ENCODE peak calls at places on chromosomes 1 and 21, in seven cellular contexts. Q is HCT116, J is SK-N-SH, X is K562, L is GM12878, E is H1, C is HepG2. D is an unnamed sample.
A peak's percentile ranks its signal among the peaks of the same experiment; 100 is the strongest.

GRCh38 chr21:38811257-38811656 is 5.5 kb downstream of the ETS2 start:
- DNase-seq in C (no peak), Q (no peak), L (no peak), J (no peak), X (no peak), E (no peak), D (no peak)

GRCh38 chr1:59516881-59517280 is 220.0 kb downstream of the FGGY start:
- DNase-seq in E (no peak), J (no peak), L (no peak), X (no peak), C (no peak), Q (no peak), D (no peak)

GRCh38 chr1:223628233-223628632 is 37.3 kb downstream of the CAPN8 start:
- DNase-seq in C (peak; percentile 50), L (no peak), Q (peak; percentile 54), J (peak; percentile 65), X (peak; percentile 91), E (peak; percentile 10), D (no peak)

GRCh38 chr1:10007161-10007560 is 10.1 kb downstream of the RBP7 start:
- DNase-seq in Q (no peak), E (no peak), L (no peak), J (no peak), C (no peak), X (no peak), D (no peak)

GRCh38 chr1:90370696-90371095 is 346.4 kb downstream of the BARHL2 start:
- DNase-seq in Q (no peak), E (no peak), X (no peak), L (no peak), C (no peak), J (no peak), D (no peak)

GRCh38 chr1:64495878-64496277 is 25.9 kb downstream of the CACHD1 start:
- DNase-seq in X (no peak), C (no peak), E (no peak), J (no peak), Q (no peak), L (no peak), D (no peak)

GRCh38 chr1:85943526-85943925 is 213.0 kb downstream of the COL24A1 start:
- DNase-seq in C (no peak), Q (no peak), L (no peak), J (no peak), E (no peak), X (no peak), D (no peak)

GRCh38 chr1:77057994-77058585 is 161.1 kb downstream of the PIGK start:
- DNase-seq in J (no peak), E (no peak), C (no peak), Q (no peak), L (no peak), X (no peak), D (no peak)

GRCh38 chr1:29655945-29656866 is 419.9 kb downstream of the PTPRU start:
- DNase-seq in X (peak; percentile 41), E (no peak), Q (no peak), C (no peak), L (no peak), J (peak; percentile 53), D (no peak)

GRCh38 chr1:62746086-62746808 is 37.7 kb upstream of the ATG4C start:
- DNase-seq in C (peak; percentile 48), E (no peak), L (no peak), Q (peak; percentile 31), J (peak; percentile 56), X (no peak), D (peak; percentile 51)

GRCh38 chr1:44534771-44535170 is 129.7 kb downstream of the RNF220 start:
- DNase-seq in L (no peak), E (no peak), C (no peak), X (no peak), Q (no peak), J (no peak), D (no peak)

GRCh38 chr1:116571215-116571919 is 541 bp upstream of the CD58 start:
- DNase-seq in J (peak; percentile 49), X (no peak), E (no peak), C (no peak), Q (no peak), L (no peak), D (no peak)

GRCh38 chr1:90959352-90960206 is 62.3 kb downstream of the ZNF644 start:
- DNase-seq in C (peak; percentile 74), J (no peak), L (no peak), Q (no peak), E (no peak), X (no peak), D (peak; percentile 4)

GRCh38 chr1:24558902-24559791 is 3.3 kb downstream of the NCMAP start:
- DNase-seq in C (peak; percentile 89), Q (peak; percentile 48), J (peak; percentile 88), E (no peak), L (no peak), X (no peak), D (peak; percentile 42)

GRCh38 chr1:34865573-34865972 is 6.0 kb upstream of the SMIM12 start:
- DNase-seq in E (no peak), X (no peak), C (no peak), J (peak; percentile 44), Q (no peak), L (no peak), D (no peak)

GRCh38 chr21:31132574-31133242 is 94.4 kb upstream of the KRTAP19-8 start:
- DNase-seq in E (no peak), L (peak; percentile 93), C (no peak), Q (no peak), J (no peak), X (no peak), D (no peak)

GRCh38 chr21:22743085-22743484 is 1744.9 kb downstream of the NCAM2 start:
- DNase-seq in X (no peak), L (no peak), Q (no peak), C (no peak), J (peak; percentile 39), E (no peak), D (no peak)

GRCh38 chr1:37037675-37038074 is 3.4 kb upstream of the GRIK3 start:
- DNase-seq in L (no peak), Q (no peak), C (no peak), X (no peak), E (no peak), J (no peak), D (no peak)

GRCh38 chr1:25694167-25694566 is 77.6 kb downstream of the MAN1C1 start:
- DNase-seq in E (no peak), L (no peak), J (no peak), C (no peak), Q (no peak), X (no peak), D (no peak)

GRCh38 chr21:45511661-45512431 is 30.4 kb downstream of the SLC19A1 start:
- DNase-seq in X (no peak), L (no peak), C (no peak), Q (no peak), E (no peak), J (no peak), D (no peak)

GRCh38 chr1:32246888-32247273 is at the start of gene FAM167B:
- DNase-seq in C (no peak), J (no peak), Q (no peak), E (no peak), X (no peak), L (no peak), D (no peak)

GRCh38 chr1:6049419-6049818 is 3.7 kb downstream of the KCNAB2 start:
- DNase-seq in Q (no peak), L (no peak), X (no peak), E (no peak), C (no peak), J (no peak), D (no peak)

GRCh38 chr1:6045561-6045960 is at the start of gene KCNAB2:
- DNase-seq in L (no peak), X (no peak), E (no peak), C (peak; percentile 48), Q (no peak), J (no peak), D (no peak)

GRCh38 chr1:6045110-6045502 is 582 bp upstream of the KCNAB2 start:
- DNase-seq in X (no peak), Q (no peak), J (no peak), C (no peak), L (no peak), E (no peak), D (no peak)

GRCh38 chr1:6051423-6051822 is 5.7 kb downstream of the KCNAB2 start:
- DNase-seq in X (no peak), Q (no peak), L (no peak), J (no peak), E (no peak), C (no peak), D (no peak)

GRCh38 chr1:6048179-6048867 is 2.6 kb downstream of the KCNAB2 start:
- DNase-seq in Q (no peak), E (no peak), J (peak; percentile 87), X (no peak), L (no peak), C (no peak), D (no peak)
- TF ChIP-seq SIN3A in Q (no peak), E (no peak), J (no peak), X (no peak), L (no peak), C (no peak), D (no peak)

GRCh38 chr1:242886137-242886536 is 361.6 kb upstream of the PLD5 start:
- DNase-seq in X (no peak), E (no peak), Q (no peak), J (no peak), L (no peak), C (peak; percentile 15), D (no peak)

DNA sequence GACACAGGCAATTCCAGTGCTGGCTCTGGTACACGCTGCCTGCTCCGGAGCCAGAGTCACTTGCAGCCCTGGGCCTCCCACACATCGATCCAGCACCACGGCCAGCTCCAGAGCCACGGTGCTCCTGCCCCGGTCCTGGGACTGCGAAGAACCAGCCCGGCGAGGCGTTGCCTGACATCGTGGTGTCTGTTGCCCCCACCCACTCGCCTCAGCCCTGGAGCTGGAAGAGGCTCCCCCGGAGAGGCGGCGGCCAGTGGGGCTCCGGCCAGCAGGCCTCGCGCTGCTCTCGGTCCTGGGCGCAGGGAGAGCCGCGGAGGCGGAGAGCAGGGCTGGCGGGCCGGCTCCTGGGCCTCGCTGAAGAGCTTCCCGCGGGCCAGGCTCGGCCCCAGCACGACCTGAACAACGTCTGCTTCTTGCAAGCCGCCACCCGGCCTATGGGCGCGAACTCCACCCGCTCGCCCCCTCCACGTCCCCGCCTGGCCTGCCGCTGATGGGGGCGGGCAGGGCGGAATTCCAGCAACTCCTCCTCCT is 364.8 kb downstream of the CEP170 start:
- DNase-seq in J (no peak), X (no peak), C (no peak), E (peak; percentile 51), Q (no peak), L (no peak), D (no peak)
- TF ChIP-seq SIN3A in J (no peak), X (no peak), C (no peak), E (peak; percentile 69), Q (no peak), L (no peak), D (no peak)

DNA sequence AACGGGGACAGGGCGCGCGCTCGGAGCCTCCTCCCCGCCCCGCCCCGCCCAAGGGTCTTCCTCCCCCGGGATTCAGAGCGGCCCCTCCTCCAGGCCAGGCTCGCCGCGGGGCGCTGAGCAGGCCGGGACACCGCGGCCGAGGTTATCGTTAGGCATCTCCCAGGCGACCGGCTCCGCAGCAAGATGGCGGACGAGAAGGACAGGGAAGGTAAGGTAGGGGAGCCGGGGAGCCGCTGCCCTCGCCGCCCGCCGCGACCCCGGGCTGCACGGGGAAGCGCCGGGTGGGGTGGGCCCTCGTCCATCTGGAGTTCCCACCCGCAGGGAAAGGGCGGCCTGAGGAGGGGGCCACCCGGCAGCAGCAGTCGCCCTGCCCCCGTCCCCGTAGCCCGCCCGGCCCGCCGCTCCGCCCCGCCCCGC is 105.9 kb upstream of the HNRNPU start:
- DNase-seq in L (no peak), X (peak; percentile 92), J (peak; percentile 82), E (no peak), C (peak; percentile 77), Q (peak; percentile 42), D (no peak)
- TF ChIP-seq SIN3A in L (no peak), X (no peak), J (no peak), E (no peak), C (peak; percentile 23), Q (no peak), D (peak; percentile 61)

GRCh38 chr1:3651939-3652537 is at the start of gene TP73:
- DNase-seq in Q (peak; percentile 21), C (no peak), J (peak; percentile 88), X (peak; percentile 90), L (no peak), E (no peak), D (no peak)
- TF ChIP-seq SIN3A in Q (no peak), C (peak; percentile 8), J (no peak), X (no peak), L (no peak), E (no peak), D (no peak)